ENCODE peak calls at places on chromosomes 6 and 20, in eight cellular contexts. G is SHP77, Q is kidney tubule cell, X is NCI-H2081, C is HFFc6, I is posterior cingulate gyrus, A is AG08396, U is osteocyte. M is an unnamed sample.

GRCh38 chr20:10848810-10849370 is 175.1 kb upstream of the JAG1 start:
- DNase-seq in G (peak; percentile 9), I (no peak), Q (peak; percentile 83), X (no peak), U (no peak), C (peak; percentile 48), A (peak; percentile 51), M (peak; percentile 95)

GRCh38 chr6:42820509-42821340 is 38.9 kb downstream of the BICRAL start:
- DNase-seq in Q (no peak), C (no peak), G (no peak), X (no peak), U (no peak), I (no peak), A (peak; percentile 42), M (peak; percentile 76)

GRCh38 chr20:41627611-41628244 is 9.6 kb upstream of the CHD6 start:
- DNase-seq in C (no peak), I (no peak), G (no peak), A (no peak), U (no peak), X (no peak), Q (no peak), M (no peak)

GRCh38 chr6:14787677-14788076 is 458.2 kb upstream of the JARID2 start:
- DNase-seq in I (no peak), Q (no peak), A (no peak), X (no peak), G (no peak), U (no peak), C (no peak), M (no peak)

GRCh38 chr6:81731814-81732213 is 20.7 kb downstream of the TENT5A start:
- DNase-seq in A (peak; percentile 5), Q (no peak), G (no peak), U (no peak), C (peak; percentile 21), I (no peak), X (no peak), M (no peak)

GRCh38 chr20:4951299-4951698 is 50.0 kb downstream of the SLC23A2 start:
- DNase-seq in G (no peak), A (peak; percentile 65), U (no peak), C (peak; percentile 69), Q (peak; percentile 59), X (no peak), I (peak; percentile 29), M (peak; percentile 93)

GRCh38 chr20:50574108-50574507 is 63.9 kb downstream of the PTPN1 start:
- DNase-seq in G (no peak), X (no peak), Q (no peak), U (peak; percentile 75), C (no peak), I (no peak), A (no peak), M (no peak)

GRCh38 chr6:109747216-109747615 is 56.1 kb downstream of the FIG4 start:
- DNase-seq in X (no peak), Q (peak; percentile 60), A (no peak), I (no peak), C (no peak), U (no peak), G (no peak), M (no peak)

GRCh38 chr20:12058201-12058600 is 140.5 kb downstream of the BTBD3 start:
- DNase-seq in C (no peak), X (no peak), U (no peak), Q (peak; percentile 8), A (no peak), I (no peak), G (no peak), M (no peak)

GRCh38 chr6:15301179-15302006 is 55.5 kb downstream of the JARID2 start:
- DNase-seq in U (no peak), C (peak; percentile 22), A (no peak), I (no peak), X (no peak), G (no peak), Q (no peak), M (no peak)

GRCh38 chr6:107692351-107692750 is 131.8 kb downstream of the SCML4 start:
- DNase-seq in U (no peak), I (no peak), G (no peak), Q (no peak), X (no peak), A (no peak), C (peak; percentile 54), M (peak; percentile 77)

GRCh38 chr6:14001329-14002012 is 76.7 kb downstream of the RNF182 start:
- DNase-seq in A (peak; percentile 91), Q (peak; percentile 94), I (no peak), X (no peak), C (peak; percentile 99), U (no peak), G (no peak), M (peak; percentile 87)

GRCh38 chr20:47160240-47160639 is 196.3 kb downstream of the ZMYND8 start:
- DNase-seq in A (no peak), I (no peak), G (no peak), Q (no peak), C (no peak), U (no peak), X (no peak), M (no peak)

GRCh38 chr20:37567671-37568588 is 40.3 kb upstream of the BLCAP start:
- DNase-seq in Q (no peak), A (no peak), C (no peak), G (no peak), X (no peak), U (peak; percentile 76), I (no peak), M (no peak)

GRCh38 chr6:149248688-149249369 is 68.7 kb upstream of the TAB2 start:
- DNase-seq in A (no peak), G (no peak), I (no peak), X (no peak), Q (no peak), C (no peak), U (no peak), M (no peak)

GRCh38 chr20:20452254-20452676 is 84.4 kb downstream of the INSM1 start:
- DNase-seq in Q (no peak), A (peak; percentile 51), I (peak; percentile 94), X (peak; percentile 79), G (peak; percentile 95), C (peak; percentile 27), U (no peak), M (peak; percentile 51)

GRCh38 chr6:142313284-142313683 is 11.5 kb downstream of the ADGRG6 start:
- DNase-seq in A (peak; percentile 38), C (peak; percentile 85), X (no peak), Q (peak; percentile 73), G (no peak), U (no peak), I (no peak), M (peak; percentile 72)